ENCODE peak calls at places on chromosomes 12 and 14, in eight cellular contexts. U, N, B, I, M, K, T and C are unnamed samples.

GRCh38 chr12:112381421-112381897 is 772 bp downstream of the HECTD4 start:
- DNase-seq in T (peak; percentile 35), N (peak; percentile 4), U (peak; percentile 10), M (no peak), I (no peak), B (peak; percentile 46), K (peak; percentile 24), C (no peak)

GRCh38 chr12:107322063-107322462 is 228.7 kb upstream of the CRY1 start:
- DNase-seq in U (no peak), N (no peak), T (no peak), M (no peak), B (no peak), I (no peak), K (no peak), C (no peak)

GRCh38 chr12:111024205-111024794 is 103.9 kb upstream of the MYL2 start:
- DNase-seq in B (peak; percentile 68), M (peak; percentile 19), K (peak; percentile 43), T (peak; percentile 31), N (peak; percentile 3), U (peak; percentile 31), I (peak; percentile 7), C (no peak)

GRCh38 chr14:104602933-104603325 is 1.6 kb downstream of the TMEM179 start:
- DNase-seq in U (no peak), M (no peak), N (no peak), B (no peak), K (no peak), T (no peak), I (no peak), C (no peak)

GRCh38 chr14:88386395-88386794 is 938 bp downstream of the SPATA7 start:
- DNase-seq in K (no peak), N (no peak), T (no peak), M (no peak), I (peak; percentile 23), U (no peak), B (no peak), C (no peak)

GRCh38 chr12:12720637-12721250 is 3.6 kb downstream of the CDKN1B start:
- DNase-seq in N (no peak), K (peak; percentile 11), T (no peak), I (peak; percentile 48), U (no peak), B (peak; percentile 44), M (no peak), C (no peak)

GRCh38 chr12:11839093-11839641 is 189.7 kb downstream of the ETV6 start:
- DNase-seq in M (peak; percentile 50), I (peak; percentile 8), B (peak; percentile 65), T (no peak), U (no peak), K (no peak), N (peak; percentile 88), C (no peak)

GRCh38 chr14:86015916-86016315 is 486.0 kb downstream of the FLRT2 start:
- DNase-seq in N (no peak), M (no peak), U (no peak), B (peak; percentile 39), I (peak; percentile 22), K (no peak), T (no peak), C (no peak)

GRCh38 chr12:91772411-91772810 is 373.2 kb downstream of the BTG1 start:
- DNase-seq in U (no peak), M (no peak), B (peak; percentile 13), T (no peak), N (no peak), I (no peak), K (no peak), C (no peak)

GRCh38 chr14:104346112-104346462 is 207.7 kb downstream of the KIF26A start:
- DNase-seq in U (no peak), M (no peak), N (no peak), B (no peak), T (no peak), K (no peak), I (no peak), C (no peak)

GRCh38 chr14:94345344-94346072 is 22.4 kb upstream of the SERPINA6 start:
- DNase-seq in T (no peak), B (peak; percentile 100), M (no peak), I (peak; percentile 88), K (no peak), N (no peak), U (no peak), C (no peak)

GRCh38 chr14:44767646-44768173 is 194.0 kb downstream of the KLHL28 start:
- DNase-seq in N (no peak), U (no peak), M (no peak), I (no peak), T (no peak), B (no peak), K (no peak), C (no peak)

GRCh38 chr12:100460702-100461101 is 13.0 kb upstream of the NR1H4 start:
- DNase-seq in T (no peak), I (no peak), U (no peak), B (no peak), K (no peak), M (no peak), N (no peak), C (no peak)

GRCh38 chr12:114963846-114964245 is 279.9 kb upstream of the TBX3 start:
- DNase-seq in B (no peak), M (no peak), T (no peak), I (no peak), U (no peak), N (no peak), K (no peak), C (no peak)

GRCh38 chr12:75666126-75666979 is 154.9 kb upstream of the KRR1 start:
- DNase-seq in K (no peak), T (no peak), U (no peak), M (no peak), B (peak; percentile 72), I (peak; percentile 54), N (no peak), C (no peak)

GRCh38 chr12:68374315-68374982 is 42.3 kb upstream of the MDM1 start:
- DNase-seq in U (no peak), I (no peak), M (no peak), K (no peak), B (no peak), N (no peak), T (no peak), C (no peak)

GRCh38 chr12:126831115-126831514 is 1435.9 kb upstream of the TMEM132C start:
- DNase-seq in I (no peak), B (no peak), N (no peak), K (no peak), M (no peak), T (no peak), U (no peak), C (no peak)

GRCh38 chr12:101608301-101609133 is 13.7 kb downstream of the MYBPC1 start:
- DNase-seq in M (peak; percentile 33), U (peak; percentile 44), K (no peak), T (peak; percentile 13), I (no peak), B (no peak), N (no peak), C (no peak)

GRCh38 chr12:28799337-28799736 is 349.7 kb upstream of the FAR2 start:
- DNase-seq in I (no peak), T (no peak), B (no peak), K (no peak), U (no peak), M (no peak), N (no peak), C (no peak)

GRCh38 chr12:31510034-31510433 is 80.9 kb downstream of the DENND5B start:
- DNase-seq in K (no peak), I (no peak), N (no peak), M (no peak), B (no peak), U (no peak), T (no peak), C (no peak)

GRCh38 chr14:74531011-74531410 is 37.4 kb downstream of the ISCA2 start:
- DNase-seq in U (no peak), N (no peak), T (no peak), I (no peak), B (no peak), M (no peak), K (no peak), C (no peak)

GRCh38 chr12:98002887-98003493 is 512.4 kb upstream of the TMPO start:
- DNase-seq in U (peak; percentile 75), T (peak; percentile 38), K (no peak), B (peak; percentile 29), N (peak; percentile 62), I (peak; percentile 2), M (no peak), C (peak; percentile 64)

GRCh38 chr12:129520736-129521135 is 383.1 kb downstream of the TMEM132D start:
- DNase-seq in I (no peak), M (no peak), K (no peak), N (no peak), U (peak; percentile 32), B (no peak), T (no peak), C (no peak)

GRCh38 chr12:132218915-132219314 is 74.7 kb downstream of the NOC4L start:
- DNase-seq in T (peak; percentile 36), M (no peak), I (no peak), B (no peak), N (peak; percentile 46), K (peak; percentile 38), U (peak; percentile 74), C (no peak)

GRCh38 chr12:10042167-10042566 is 11.7 kb downstream of the CLEC9A start:
- DNase-seq in I (no peak), K (no peak), B (no peak), M (no peak), N (no peak), U (no peak), T (no peak), C (no peak)

GRCh38 chr12:114384746-114385145 is 21.2 kb downstream of the TBX5 start:
- DNase-seq in I (no peak), B (no peak), U (no peak), K (no peak), T (no peak), M (no peak), N (no peak), C (no peak)

GRCh38 chr12:52050116-52050770 is 999 bp upstream of the NR4A1 start:
- DNase-seq in T (peak; percentile 34), M (no peak), N (no peak), K (peak; percentile 57), B (no peak), U (peak; percentile 9), I (no peak), C (no peak)

GRCh38 chr14:55274760-55275159 is 3.5 kb downstream of the FBXO34 start:
- DNase-seq in K (no peak), N (no peak), B (peak; percentile 52), U (no peak), T (no peak), I (peak; percentile 66), M (no peak), C (no peak)

GRCh38 chr12:28316067-28316466 is 125.8 kb downstream of the CCDC91 start:
- DNase-seq in T (no peak), U (no peak), B (no peak), K (no peak), N (no peak), I (no peak), M (no peak), C (no peak)

GRCh38 chr14:68958553-68958952 is 20.5 kb downstream of the ACTN1 start:
- DNase-seq in T (no peak), K (no peak), I (peak; percentile 61), N (no peak), M (no peak), U (no peak), B (no peak), C (no peak)

GRCh38 chr14:77040309-77040994 is 11.9 kb upstream of the IRF2BPL start:
- DNase-seq in U (peak; percentile 99), N (peak; percentile 99), I (peak; percentile 99), K (peak; percentile 98), M (peak; percentile 99), T (peak; percentile 100), B (peak; percentile 95), C (peak; percentile 99)

GRCh38 chr12:2805146-2805525 is 7.3 kb upstream of the ITFG2 start:
- DNase-seq in B (no peak), M (no peak), I (no peak), N (no peak), T (no peak), U (no peak), K (no peak), C (no peak)

GRCh38 chr12:52020539-52021336 is 14.0 kb downstream of the TAMALIN start:
- DNase-seq in I (no peak), B (peak; percentile 63), N (peak; percentile 19), T (peak; percentile 58), M (no peak), U (no peak), K (peak; percentile 52), C (no peak)

GRCh38 chr14:75562048-75562447 is 16.4 kb upstream of the FLVCR2 start:
- DNase-seq in I (no peak), B (peak; percentile 38), U (no peak), K (no peak), M (no peak), N (no peak), T (no peak), C (no peak)